ENCODE peak calls at places on chromosomes 3 and 15, in seven cellular contexts. L is transverse colon, T is astrocyte of the spinal cord, I is brain microvascular endothelial cell, H is lung, X is fibroblast of mammary gland, J is colonic mucosa. V is an unnamed sample.

GRCh38 chr15:39502048-39502447 is 78.8 kb upstream of the THBS1 start:
- DNase-seq in L (no peak), T (no peak), I (no peak), H (no peak), X (no peak), J (no peak), V (no peak)

GRCh38 chr3:168973206-168973605 is 690.3 kb downstream of the MECOM start:
- DNase-seq in L (no peak), T (no peak), I (no peak), H (no peak), X (peak; percentile 22), J (no peak), V (peak; percentile 28)

GRCh38 chr3:97967966-97968365 is 4.3 kb downstream of the RIOX2 start:
- DNase-seq in L (no peak), T (no peak), I (no peak), H (no peak), X (no peak), J (no peak), V (no peak)

GRCh38 chr3:48686538-48687219 is 964 bp upstream of the NCKIPSD start:
- DNase-seq in L (no peak), T (no peak), I (no peak), H (no peak), X (no peak), J (no peak), V (no peak)

GRCh38 chr15:52652984-52653383 is 26.2 kb downstream of the ATOSA start:
- DNase-seq in L (peak; percentile 12), T (peak; percentile 73), I (peak; percentile 66), H (no peak), X (peak; percentile 66), J (peak; percentile 41), V (peak; percentile 60)

GRCh38 chr3:107817076-107817475 is 273.8 kb downstream of the CD47 start:
- DNase-seq in L (no peak), T (no peak), I (no peak), H (no peak), X (peak; percentile 21), J (no peak), V (no peak)

GRCh38 chr15:64461577-64462162 is 1.3 kb downstream of the ZNF609 start:
- DNase-seq in L (no peak), T (no peak), I (peak; percentile 52), H (peak; percentile 32), X (no peak), J (peak; percentile 32), V (peak; percentile 49)

GRCh38 chr3:36813320-36813719 is 49.0 kb upstream of the DCLK3 start:
- DNase-seq in L (no peak), T (no peak), I (no peak), H (no peak), X (no peak), J (no peak), V (no peak)

GRCh38 chr3:133931084-133931483 is 35.4 kb upstream of the RAB6B start:
- DNase-seq in L (no peak), T (no peak), I (no peak), H (peak; percentile 23), X (no peak), J (no peak), V (no peak)

GRCh38 chr3:125519678-125520562 is at the start of gene SNX4:
- DNase-seq in L (peak; percentile 94), T (peak; percentile 95), I (peak; percentile 92), H (peak; percentile 95), X (peak; percentile 93), J (peak; percentile 94), V (peak; percentile 95)
- TF ChIP-seq CTCF in L (no peak), T (no peak), I (no peak), H (no peak), X (no peak), J (no peak), V (no peak)

DNA sequence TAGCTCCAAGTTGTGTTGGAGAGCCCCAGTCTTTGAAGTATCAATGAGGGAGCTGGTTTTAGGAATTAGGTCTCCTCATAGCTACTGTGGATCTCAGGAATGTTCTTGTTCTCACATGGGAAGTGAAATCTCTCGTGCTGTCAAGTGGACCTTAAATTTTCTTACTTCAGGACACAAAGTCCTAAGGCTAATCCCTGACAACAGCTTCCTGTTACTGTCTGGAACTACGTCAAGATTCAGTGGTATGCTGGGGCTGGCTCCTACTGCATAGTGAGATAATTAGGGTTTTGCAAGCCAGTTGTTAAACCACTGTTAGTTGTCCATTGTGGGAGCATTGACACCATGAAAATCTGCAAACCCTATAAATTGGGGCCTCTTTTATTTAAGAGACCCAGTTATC is 22.8 kb downstream of the MESP1 start:
- DNase-seq in L (no peak), T (no peak), I (no peak), H (no peak), X (peak; percentile 57), J (no peak), V (peak; percentile 93)
- H3K4me3 ChIP-seq in L (no peak overlapping the region), T (no peak overlapping the region), I (no peak overlapping the region), H (no peak overlapping the region), X (no peak overlapping the region), J (no peak overlapping the region), V (no peak overlapping the region)

DNA sequence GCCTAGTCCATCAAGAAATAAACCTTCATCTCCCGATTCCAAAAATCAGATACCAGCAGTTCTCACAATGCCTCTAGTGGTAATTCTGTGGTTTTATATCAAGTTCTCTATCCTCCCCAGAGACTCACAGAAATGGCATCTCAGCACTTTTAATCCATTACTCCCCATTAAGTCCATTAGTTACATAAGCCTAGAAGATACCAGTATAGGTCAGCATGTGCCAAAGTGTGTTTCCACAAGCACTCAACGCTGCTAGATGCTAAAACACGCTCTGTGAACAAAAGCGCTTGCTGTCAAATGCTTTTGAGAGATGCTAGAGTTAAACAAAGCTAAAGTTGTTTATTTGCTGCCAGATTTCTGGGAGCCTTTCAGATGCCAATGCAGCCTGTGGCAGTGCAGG is 918.7 kb upstream of the CFAP20DC start:
- DNase-seq in L (no peak), T (no peak), I (no peak), H (no peak), X (no peak), J (no peak), V (no peak)
- TF ChIP-seq CTCF in L (no peak), T (no peak), I (no peak), H (no peak), X (no peak), J (no peak), V (no peak)

GRCh38 chr3:80158332-80158731 is 390.5 kb upstream of the ROBO1 start:
- DNase-seq in L (no peak), T (no peak), I (no peak), H (no peak), X (no peak), J (no peak), V (no peak)
- H3K4me3 ChIP-seq in L (no peak overlapping the region), T (no peak overlapping the region), I (no peak overlapping the region), H (no peak overlapping the region), X (no peak overlapping the region), J (no peak overlapping the region), V (no peak overlapping the region)

DNA sequence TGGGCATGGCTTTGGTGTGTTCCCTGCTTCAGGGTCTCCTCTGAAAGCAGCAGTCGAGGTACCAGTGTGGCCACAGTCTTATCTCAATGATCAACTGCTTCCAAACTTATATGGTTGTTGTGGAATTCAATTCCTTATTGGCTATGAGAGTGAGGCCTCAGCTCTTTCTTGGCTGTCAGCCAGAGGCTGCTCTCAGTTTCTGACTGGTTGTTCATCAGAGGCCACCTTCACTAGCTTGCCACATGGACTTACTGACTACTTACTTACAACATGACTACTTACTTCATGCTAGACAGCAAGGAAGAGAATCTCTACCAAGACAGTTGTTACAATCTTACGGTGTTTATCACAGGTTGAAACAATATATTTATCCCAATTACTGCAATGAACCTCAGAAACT is 789.2 kb downstream of the DIPK2A start:
- DNase-seq in L (no peak), T (peak; percentile 8), I (peak; percentile 22), H (no peak), X (peak; percentile 6), J (no peak), V (peak; percentile 21)
- TF ChIP-seq CTCF in L (no peak), T (no peak), I (no peak), H (no peak), X (no peak), J (no peak), V (no peak)

V was measured in fibroblast of pulmonary artery.